ENCODE peak calls at places on chromosomes 13 and 19, in five cellular contexts. S, P, L, Z and B are unnamed samples.
A peak's percentile ranks its signal among the peaks of the same experiment; 100 is the strongest.

GRCh38 chr19:31874313-31874712 is 471.1 kb upstream of the ZNF507 start:
- DNase-seq in S (no peak), P (no peak), L (no peak), Z (no peak), B (no peak)

GRCh38 chr19:7773841-7774240 is 10.8 kb downstream of the CLEC4M start:
- DNase-seq in S (no peak), P (no peak), L (no peak), Z (no peak), B (no peak)

GRCh38 chr13:48397744-48398143 is 15.2 kb downstream of the LPAR6 start:
- DNase-seq in S (no peak), P (no peak), L (no peak), Z (no peak), B (no peak)

GRCh38 chr13:36450534-36450933 is 18.2 kb downstream of the CCNA1 start:
- DNase-seq in S (no peak), P (no peak), L (no peak), Z (no peak), B (no peak)

GRCh38 chr19:46984077-46985010 is 35.3 kb upstream of the NPAS1 start:
- DNase-seq in S (no peak), P (peak; percentile 47), L (no peak), Z (no peak), B (peak; percentile 43)

GRCh38 chr13:30805603-30806011 is 70.3 kb downstream of the ALOX5AP start:
- DNase-seq in S (no peak), P (no peak), L (no peak), Z (no peak), B (no peak)

GRCh38 chr19:29532097-29532496 is 6.3 kb downstream of the VSTM2B start:
- DNase-seq in S (no peak), P (peak; percentile 18), L (no peak), Z (peak; percentile 34), B (no peak)

GRCh38 chr13:101624210-101624922 is 171.9 kb downstream of the ITGBL1 start:
- DNase-seq in S (no peak), P (no peak), L (no peak), Z (peak; percentile 36), B (no peak)

GRCh38 chr13:28138012-28138755 is at the start of gene PAN3:
- DNase-seq in S (peak; percentile 93), P (peak; percentile 99), L (peak; percentile 90), Z (peak; percentile 90), B (peak; percentile 79)

GRCh38 chr13:102089177-102089576 is 312.7 kb downstream of the FGF14 start:
- DNase-seq in S (no peak), P (no peak), L (no peak), Z (no peak), B (no peak)

GRCh38 chr13:81957121-81957520 is 1616.2 kb upstream of the SPRY2 start:
- DNase-seq in S (no peak), P (no peak), L (no peak), Z (peak; percentile 45), B (no peak)

GRCh38 chr19:5672708-5673459 is 7.4 kb downstream of the MICOS13 start:
- DNase-seq in S (no peak), P (no peak), L (no peak), Z (no peak), B (no peak)

GRCh38 chr19:39171479-39172465 is 25.0 kb upstream of the NCCRP1 start:
- DNase-seq in S (no peak), P (peak; percentile 71), L (no peak), Z (no peak), B (no peak)

GRCh38 chr13:31909889-31910551 is 121.6 kb upstream of the FRY start:
- DNase-seq in S (no peak), P (no peak), L (peak; percentile 41), Z (no peak), B (peak; percentile 52)

GRCh38 chr19:7522923-7523667 is 671 bp downstream of the MCOLN1 start:
- DNase-seq in S (peak; percentile 48), P (peak; percentile 84), L (no peak), Z (no peak), B (no peak)

GRCh38 chr19:16088985-16089846 is 12.9 kb downstream of the TPM4 start:
- DNase-seq in S (no peak), P (no peak), L (no peak), Z (no peak), B (no peak)

GRCh38 chr13:27359203-27359821 is 65.1 kb upstream of the GTF3A start:
- DNase-seq in S (peak; percentile 49), P (peak; percentile 85), L (peak; percentile 54), Z (peak; percentile 67), B (no peak)

GRCh38 chr13:96824110-96824509 is 170.2 kb downstream of the OXGR1 start:
- DNase-seq in S (no peak), P (no peak), L (no peak), Z (no peak), B (no peak)

GRCh38 chr19:44954649-44955499 is at the start of gene CLPTM1:
- DNase-seq in S (peak; percentile 95), P (peak; percentile 98), L (peak; percentile 95), Z (peak; percentile 96), B (peak; percentile 93)

GRCh38 chr13:40433577-40433976 is 232.9 kb downstream of the FOXO1 start:
- DNase-seq in S (no peak), P (peak; percentile 90), L (no peak), Z (no peak), B (no peak)

GRCh38 chr13:39347926-39348901 is 254.8 kb downstream of the LHFPL6 start:
- DNase-seq in S (no peak), P (no peak), L (no peak), Z (peak; percentile 50), B (no peak)

GRCh38 chr13:111480976-111481375 is 160.5 kb downstream of the TEX29 start:
- DNase-seq in S (no peak), P (no peak), L (no peak), Z (no peak), B (no peak)

GRCh38 chr19:31304877-31305312 is 44.3 kb downstream of the TSHZ3 start:
- DNase-seq in S (no peak), P (no peak), L (no peak), Z (no peak), B (no peak)

GRCh38 chr19:53983457-53984289 is 7.8 kb upstream of the CACNG6 start:
- DNase-seq in S (no peak), P (no peak), L (no peak), Z (no peak), B (no peak)

GRCh38 chr19:40703029-40703755 is 12.7 kb upstream of the NUMBL start:
- DNase-seq in S (no peak), P (no peak), L (no peak), Z (no peak), B (no peak)
- H3K27ac ChIP-seq in S (no peak overlapping the region), P (no peak overlapping the region), L (no peak overlapping the region), Z (no peak overlapping the region), B (peak overlapping the region; percentile 66)

GRCh38 chr19:11094520-11094894 is 5.2 kb downstream of the LDLR start:
- DNase-seq in S (no peak), P (no peak), L (no peak), Z (no peak), B (no peak)
- H3K4me1 ChIP-seq in S (peaks cover 72% of the 10 kb centered on the region), P (peaks cover 88% of the 10 kb centered on the region), L (peaks cover 49% of the 10 kb centered on the region), Z (peaks cover 7% of the 10 kb centered on the region), B (no peaks in the 10 kb centered on the region)

DNA sequence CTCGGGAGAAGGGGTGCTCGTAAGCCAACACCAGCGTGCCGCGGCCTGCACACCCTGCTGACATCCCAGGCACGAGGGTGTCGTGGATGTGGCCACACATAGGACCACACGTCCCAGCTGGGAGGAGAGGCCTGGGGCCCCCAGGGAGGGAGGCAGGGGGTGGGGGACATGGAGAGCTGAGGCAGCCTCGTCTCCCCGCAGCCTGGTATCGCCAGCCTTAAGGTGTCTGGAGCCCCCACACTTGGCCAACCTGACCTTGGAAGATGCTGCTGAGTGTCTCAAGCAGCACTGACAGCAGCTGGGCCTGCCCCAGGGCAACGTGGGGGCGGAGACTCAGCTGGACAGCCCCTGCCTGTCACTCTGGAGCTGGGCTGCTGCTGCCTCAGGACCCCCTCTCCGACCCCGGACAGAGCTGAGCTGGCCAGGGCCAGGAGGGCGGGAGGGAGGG is 2.4 kb downstream of the IZUMO4 start:
- DNase-seq in S (no peak), P (no peak), L (no peak), Z (no peak), B (no peak)
- H3K27ac ChIP-seq in S (no peak overlapping the region), P (no peak overlapping the region), L (no peak overlapping the region), Z (no peak overlapping the region), B (no peak overlapping the region)

GRCh38 chr13:95304446-95304845 is 3.2 kb upstream of the ABCC4 start:
- DNase-seq in S (no peak), P (no peak), L (no peak), Z (no peak), B (no peak)
- H3K4me1 ChIP-seq in S (peaks cover 16% of the 10 kb centered on the region), P (peaks cover 26% of the 10 kb centered on the region), L (peaks cover 8% of the 10 kb centered on the region), Z (no peaks in the 10 kb centered on the region), B (no peaks in the 10 kb centered on the region)

GRCh38 chr19:55538132-55538531 is 1.2 kb upstream of the SBK2 start:
- DNase-seq in S (no peak), P (no peak), L (no peak), Z (no peak), B (no peak)
- H3K27ac ChIP-seq in S (no peak overlapping the region), P (no peak overlapping the region), L (no peak overlapping the region), Z (no peak overlapping the region), B (no peak overlapping the region)

DNA sequence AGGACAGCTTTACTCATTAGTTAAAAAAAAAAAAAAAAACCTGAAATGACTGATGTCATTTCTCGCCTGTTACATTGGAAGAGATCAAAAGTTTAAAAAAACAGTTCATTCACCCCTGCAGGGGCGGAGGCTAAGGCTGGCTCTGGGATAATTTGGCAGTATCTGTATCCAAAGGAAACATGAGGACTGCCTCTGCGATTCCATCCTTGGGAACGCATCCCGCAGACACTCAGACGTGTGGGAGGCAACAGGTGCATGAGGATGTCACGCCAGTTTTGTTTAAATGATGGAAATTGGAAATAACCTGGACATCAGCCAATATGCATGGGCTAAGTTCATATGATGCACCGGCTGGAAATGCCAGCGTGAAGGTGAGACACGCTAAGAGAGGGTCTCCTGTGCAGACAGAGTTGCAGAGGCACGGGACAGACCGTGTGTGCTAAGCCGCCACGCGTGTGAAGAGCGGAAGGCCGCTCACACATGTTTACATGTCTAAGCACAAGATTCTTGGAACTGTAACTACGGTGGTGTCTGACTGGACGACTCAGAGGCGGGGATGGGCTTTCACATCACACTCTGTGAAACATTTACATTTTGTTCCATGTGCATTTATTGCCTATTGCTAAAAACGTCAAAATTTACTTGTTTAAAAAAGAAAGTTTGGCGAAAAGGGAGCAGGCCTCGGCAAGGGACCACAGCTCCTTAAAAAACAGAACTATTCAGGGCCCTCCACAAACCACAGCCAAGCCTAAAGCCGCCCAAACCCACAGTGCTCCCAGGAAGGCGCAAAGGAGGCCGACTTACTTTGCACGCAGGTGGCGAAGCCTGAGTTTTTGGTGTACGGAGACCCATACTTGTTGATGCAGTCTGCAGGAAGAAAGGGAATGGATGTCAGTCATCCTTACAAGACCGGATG is 17.9 kb downstream of the GAS6 start:
- DNase-seq in S (no peak), P (peak; percentile 73), L (no peak), Z (no peak), B (no peak)
- H3K4me1 ChIP-seq in S (peaks cover 18% of the 10 kb centered on the region), P (peaks cover 33% of the 10 kb centered on the region), L (peaks cover 48% of the 10 kb centered on the region), Z (no peaks in the 10 kb centered on the region), B (peaks cover 70% of the 10 kb centered on the region)

GRCh38 chr19:19193926-19194325 is 1.9 kb downstream of the RFXANK start:
- DNase-seq in S (no peak), P (no peak), L (no peak), Z (no peak), B (no peak)

GRCh38 chr19:19191920-19192882 is at the start of the genes BORCS8 and RFXANK:
- DNase-seq in S (peak; percentile 99), P (peak; percentile 99), L (peak; percentile 98), Z (peak; percentile 99), B (peak; percentile 99)

GRCh38 chr19:19192910-19193423 is 909 bp downstream of the RFXANK start:
- DNase-seq in S (no peak), P (no peak), L (no peak), Z (no peak), B (no peak)
- H3K27ac ChIP-seq in S (peak overlapping the region; percentile 99), P (peak overlapping the region; percentile 100), L (peak overlapping the region; percentile 98), Z (no peak overlapping the region), B (peak overlapping the region; percentile 98)